ENCODE peak calls at places on chromosomes 11 and 22, in six cellular contexts. D is right lobe of liver, G is astrocyte, R is mammary epithelial cell, L is cardiac muscle cell, J is body of pancreas. B is an unnamed sample.

GRCh38 chr22:41917906-41918791 is 3.3 kb upstream of the SHISA8 start:
- DNase-seq in D (peak; percentile 69), G (peak; percentile 29), R (peak; percentile 46), L (no peak), J (no peak), B (peak; percentile 86)

GRCh38 chr11:102111787-102112653 is 1.8 kb downstream of the YAP1 start:
- DNase-seq in D (peak; percentile 34), G (peak; percentile 89), R (peak; percentile 93), L (peak; percentile 49), J (peak; percentile 47), B (no peak)

GRCh38 chr11:19905280-19905853 is 192.7 kb downstream of the NAV2 start:
- DNase-seq in D (no peak), G (peak; percentile 50), R (no peak), L (peak; percentile 72), J (no peak), B (no peak)

GRCh38 chr11:36292311-36292722 is 3.1 kb upstream of the COMMD9 start:
- DNase-seq in D (no peak), G (peak; percentile 20), R (peak; percentile 40), L (no peak), J (no peak), B (no peak)

GRCh38 chr11:35267504-35267903 is 128.5 kb downstream of the CD44 start:
- DNase-seq in D (no peak), G (peak; percentile 87), R (no peak), L (no peak), J (no peak), B (no peak)

GRCh38 chr22:48686694-48687302 is 1140.9 kb downstream of the BRD1 start:
- DNase-seq in D (no peak), G (no peak), R (no peak), L (no peak), J (no peak), B (no peak)

GRCh38 chr11:67389477-67389876 is 2.3 kb upstream of the RAD9A start:
- DNase-seq in D (no peak), G (no peak), R (no peak), L (peak; percentile 65), J (peak; percentile 61), B (no peak)

GRCh38 chr22:46553189-46553588 is 15.8 kb upstream of the CELSR1 start:
- DNase-seq in D (no peak), G (no peak), R (no peak), L (no peak), J (no peak), B (no peak)

GRCh38 chr11:91804057-91804456 is 420.6 kb upstream of the FAT3 start:
- DNase-seq in D (no peak), G (peak; percentile 51), R (no peak), L (no peak), J (no peak), B (no peak)

GRCh38 chr22:49418341-49418894 is 409.3 kb downstream of the BRD1 start:
- DNase-seq in D (no peak), G (no peak), R (no peak), L (no peak), J (no peak), B (no peak)

GRCh38 chr11:77784572-77784971 is 36.0 kb downstream of the RSF1 start:
- DNase-seq in D (no peak), G (no peak), R (no peak), L (no peak), J (no peak), B (no peak)

GRCh38 chr11:2590131-2590950 is 109.5 kb downstream of the KCNQ1OT1 start:
- DNase-seq in D (no peak), G (no peak), R (no peak), L (no peak), J (no peak), B (peak; percentile 59)

GRCh38 chr11:328012-328411 is 7.4 kb upstream of the IFITM3 start:
- DNase-seq in D (no peak), G (no peak), R (no peak), L (no peak), J (no peak), B (no peak)

GRCh38 chr11:68311155-68312116 is 955 bp upstream of the LRP5 start:
- DNase-seq in D (no peak), G (no peak), R (no peak), L (no peak), J (no peak), B (no peak)

GRCh38 chr11:65254724-65255123 is 7.0 kb upstream of the POLA2 start:
- DNase-seq in D (no peak), G (no peak), R (no peak), L (no peak), J (no peak), B (no peak)

GRCh38 chr22:16699336-16699735 is 106.7 kb upstream of the CCT8L2 start:
- DNase-seq in D (no peak), G (no peak), R (no peak), L (no peak), J (no peak), B (no peak)

GRCh38 chr11:3126901-3127691 is 38.0 kb downstream of the OSBPL5 start:
- DNase-seq in D (peak; percentile 21), G (no peak), R (no peak), L (no peak), J (no peak), B (peak; percentile 66)

GRCh38 chr11:109791337-109791736 is 301.9 kb upstream of the ZC3H12C start:
- DNase-seq in D (no peak), G (no peak), R (no peak), L (no peak), J (no peak), B (no peak)

GRCh38 chr22:49331223-49331815 is 496.4 kb downstream of the BRD1 start:
- DNase-seq in D (no peak), G (no peak), R (no peak), L (no peak), J (no peak), B (no peak)

GRCh38 chr22:22235564-22235963 is 9.0 kb upstream of the VPREB1 start:
- DNase-seq in D (no peak), G (no peak), R (peak; percentile 9), L (no peak), J (peak; percentile 47), B (no peak)

GRCh38 chr11:117591316-117592039 is 205.5 kb downstream of the DSCAML1 start:
- DNase-seq in D (no peak), G (no peak), R (no peak), L (no peak), J (no peak), B (peak; percentile 36)

GRCh38 chr22:40444483-40444787 is 74.0 kb downstream of the SGSM3 start:
- DNase-seq in D (no peak), G (no peak), R (no peak), L (no peak), J (no peak), B (no peak)

GRCh38 chr11:35785287-35786167 is 123.0 kb downstream of the TRIM44 start:
- DNase-seq in D (no peak), G (no peak), R (peak; percentile 36), L (no peak), J (no peak), B (no peak)

GRCh38 chr22:38982008-38982927 is at the start of gene APOBEC3B:
- DNase-seq in D (peak; percentile 66), G (peak; percentile 94), R (peak; percentile 93), L (peak; percentile 73), J (peak; percentile 91), B (peak; percentile 83)

GRCh38 chr11:27293500-27294417 is 69.3 kb downstream of the CCDC34 start:
- DNase-seq in D (no peak), G (peak; percentile 87), R (peak; percentile 29), L (no peak), J (no peak), B (no peak)

GRCh38 chr11:33912405-33913361 is 20.8 kb upstream of the LMO2 start:
- DNase-seq in D (no peak), G (peak; percentile 95), R (peak; percentile 87), L (no peak), J (no peak), B (no peak)

GRCh38 chr11:76132268-76132667 is 74.0 kb downstream of the WNT11 start:
- DNase-seq in D (no peak), G (no peak), R (no peak), L (no peak), J (no peak), B (no peak)

GRCh38 chr11:16028406-16028805 is 327.9 kb downstream of the SOX6 start:
- DNase-seq in D (no peak), G (peak; percentile 30), R (no peak), L (no peak), J (no peak), B (no peak)

DNA sequence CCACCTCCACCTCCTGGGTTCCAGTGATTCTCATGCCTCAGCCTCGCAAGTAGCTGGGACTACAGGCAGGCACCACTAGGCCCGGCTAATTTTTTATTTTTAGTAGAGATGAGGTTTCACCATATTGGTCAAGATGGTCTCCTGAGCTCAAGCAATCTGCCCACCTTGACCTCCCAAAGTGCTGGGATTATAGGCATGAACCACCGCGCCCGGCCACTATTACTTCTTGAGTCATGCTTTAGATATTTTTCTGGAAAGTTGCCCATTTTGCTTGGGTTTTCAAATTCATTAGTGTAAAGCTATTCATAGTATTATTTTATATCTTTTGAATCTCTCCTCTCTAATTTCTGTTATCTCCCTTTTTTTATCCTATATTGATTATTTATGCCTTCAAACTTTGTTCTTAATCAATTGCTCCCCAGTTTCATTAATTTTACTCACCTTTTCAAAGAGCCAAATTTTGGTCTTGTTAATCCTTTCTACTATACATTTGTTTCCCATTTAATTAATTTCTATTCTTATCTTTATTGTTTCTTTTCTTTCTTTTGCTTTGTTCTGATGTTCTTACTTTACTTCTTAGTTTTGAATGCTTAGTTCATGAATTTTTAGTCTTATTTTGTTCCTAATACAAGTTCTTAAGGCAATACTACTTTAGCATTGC is 10.3 kb upstream of the RAC2 start:
- DNase-seq in D (peak; percentile 3), G (peak; percentile 75), R (peak; percentile 76), L (no peak), J (no peak), B (peak; percentile 14)
- H3K4me3 ChIP-seq in D (no peak overlapping the region), G (no peak overlapping the region), R (no peak overlapping the region), L (no peak overlapping the region), J (no peak overlapping the region), B (no peak overlapping the region)

GRCh38 chr11:12772324-12772723 is 98.1 kb downstream of the TEAD1 start:
- DNase-seq in D (no peak), G (no peak), R (no peak), L (no peak), J (no peak), B (no peak)
- H3K4me1 ChIP-seq in D (no peaks in the 10 kb centered on the region), G (peaks cover 48% of the 10 kb centered on the region), R (peaks cover 39% of the 10 kb centered on the region), L (peaks cover 28% of the 10 kb centered on the region), J (no peaks in the 10 kb centered on the region), B (no peaks in the 10 kb centered on the region)

GRCh38 chr22:20299736-20300136 is 20.1 kb downstream of the DGCR6L start:
- DNase-seq in D (peak; percentile 84), G (no peak), R (peak; percentile 36), L (peak; percentile 58), J (peak; percentile 54), B (no peak)

GRCh38 chr22:20297414-20298109 is 22.3 kb downstream of the DGCR6L start:
- DNase-seq in D (no peak), G (no peak), R (no peak), L (no peak), J (no peak), B (no peak)

GRCh38 chr22:20296598-20296997 is 23.3 kb downstream of the DGCR6L start:
- DNase-seq in D (no peak), G (peak; percentile 8), R (no peak), L (no peak), J (no peak), B (no peak)

GRCh38 chr22:20298110-20298802 is 21.6 kb downstream of the DGCR6L start:
- DNase-seq in D (no peak), G (no peak), R (peak; percentile 6), L (no peak), J (no peak), B (no peak)

GRCh38 chr22:20298803-20299735 is 20.8 kb downstream of the DGCR6L start:
- DNase-seq in D (peak; percentile 88), G (peak; percentile 57), R (peak; percentile 77), L (peak; percentile 92), J (peak; percentile 85), B (peak; percentile 94)
- H3K4me3 ChIP-seq in D (peak overlapping the region; percentile 43), G (peak overlapping the region; percentile 34), R (peak overlapping the region; percentile 44), L (peak overlapping the region; percentile 54), J (peak overlapping the region; percentile 24), B (peak overlapping the region; percentile 54)

GRCh38 chr22:31753005-31753633 is 700 bp upstream of the DEPDC5 start:
- DNase-seq in D (peak; percentile 37), G (no peak), R (no peak), L (peak; percentile 93), J (peak; percentile 23), B (peak; percentile 68)
- H3K4me1 ChIP-seq in D (no peaks in the 10 kb centered on the region), G (peaks cover 36% of the 10 kb centered on the region), R (peaks cover 30% of the 10 kb centered on the region), L (peaks cover 26% of the 10 kb centered on the region), J (peaks cover 53% of the 10 kb centered on the region), B (no peaks in the 10 kb centered on the region)